ENCODE peak calls at places on chromosome 15, in nine cellular contexts. One of them, this sample, is unnamed.

GRCh38 chr15:40320409-40320808 is 3.1 kb upstream of the INAFM2 start:
- DNase-seq in stimulated activated CD8-positive, alpha-beta memory T cell treated with anti-CD3 and anti-CD28 coated beads, Interleukin-4, amount 100 ng/mL, for 24 hours: no peak
- DNase-seq in AG09319: no peak
- DNase-seq in mesothelial cell of epicardium: no peak
- DNase-seq in midbrain: no peak
- DNase-seq in astrocyte: no peak
- DNase-seq in activated naive CD4-positive, alpha-beta T cell treated with anti-CD3 and anti-CD28 coated beads, Interleukin-2, amount 50 U/mL, for 72 hours: no peak
- DNase-seq in SK-N-DZ: no peak
- DNase-seq in heart left ventricle: no peak
- DNase-seq in this sample: no peak

GRCh38 chr15:55240125-55240760 is 43.5 kb upstream of the RSL24D1 start:
- DNase-seq in midbrain: no peak
- DNase-seq in stimulated activated CD8-positive, alpha-beta memory T cell treated with anti-CD3 and anti-CD28 coated beads, Interleukin-4, amount 100 ng/mL, for 24 hours: no peak
- DNase-seq in AG09319: no peak
- DNase-seq in SK-N-DZ: no peak
- DNase-seq in astrocyte: no peak
- DNase-seq in mesothelial cell of epicardium: no peak
- DNase-seq in heart left ventricle: no peak
- DNase-seq in activated naive CD4-positive, alpha-beta T cell treated with anti-CD3 and anti-CD28 coated beads, Interleukin-2, amount 50 U/mL, for 72 hours: no peak
- DNase-seq in this sample: no peak

GRCh38 chr15:89206908-89207331 is 14.5 kb downstream of the RLBP1 start:
- DNase-seq in AG09319: peak
- DNase-seq in astrocyte: peak
- DNase-seq in heart left ventricle: peak
- DNase-seq in mesothelial cell of epicardium: peak
- DNase-seq in SK-N-DZ: peak
- DNase-seq in activated naive CD4-positive, alpha-beta T cell treated with anti-CD3 and anti-CD28 coated beads, Interleukin-2, amount 50 U/mL, for 72 hours: peak
- DNase-seq in midbrain: peak
- DNase-seq in stimulated activated CD8-positive, alpha-beta memory T cell treated with anti-CD3 and anti-CD28 coated beads, Interleukin-4, amount 100 ng/mL, for 24 hours: peak
- DNase-seq in this sample: peak

GRCh38 chr15:61383421-61383820 is 154.3 kb upstream of the RORA start:
- DNase-seq in mesothelial cell of epicardium: no peak
- DNase-seq in stimulated activated CD8-positive, alpha-beta memory T cell treated with anti-CD3 and anti-CD28 coated beads, Interleukin-4, amount 100 ng/mL, for 24 hours: no peak
- DNase-seq in heart left ventricle: no peak
- DNase-seq in astrocyte: peak
- DNase-seq in SK-N-DZ: no peak
- DNase-seq in AG09319: peak
- DNase-seq in midbrain: no peak
- DNase-seq in activated naive CD4-positive, alpha-beta T cell treated with anti-CD3 and anti-CD28 coated beads, Interleukin-2, amount 50 U/mL, for 72 hours: no peak
- DNase-seq in this sample: no peak

GRCh38 chr15:95227235-95227634 is 995.9 kb downstream of the MCTP2 start:
- DNase-seq in activated naive CD4-positive, alpha-beta T cell treated with anti-CD3 and anti-CD28 coated beads, Interleukin-2, amount 50 U/mL, for 72 hours: no peak
- DNase-seq in AG09319: no peak
- DNase-seq in stimulated activated CD8-positive, alpha-beta memory T cell treated with anti-CD3 and anti-CD28 coated beads, Interleukin-4, amount 100 ng/mL, for 24 hours: no peak
- DNase-seq in SK-N-DZ: no peak
- DNase-seq in astrocyte: no peak
- DNase-seq in heart left ventricle: no peak
- DNase-seq in mesothelial cell of epicardium: no peak
- DNase-seq in midbrain: no peak
- DNase-seq in this sample: no peak

GRCh38 chr15:91124155-91124554 is 24.1 kb downstream of the SV2B start:
- DNase-seq in SK-N-DZ: no peak
- DNase-seq in activated naive CD4-positive, alpha-beta T cell treated with anti-CD3 and anti-CD28 coated beads, Interleukin-2, amount 50 U/mL, for 72 hours: no peak
- DNase-seq in AG09319: no peak
- DNase-seq in heart left ventricle: no peak
- DNase-seq in mesothelial cell of epicardium: no peak
- DNase-seq in astrocyte: no peak
- DNase-seq in midbrain: no peak
- DNase-seq in stimulated activated CD8-positive, alpha-beta memory T cell treated with anti-CD3 and anti-CD28 coated beads, Interleukin-4, amount 100 ng/mL, for 24 hours: no peak
- DNase-seq in this sample: no peak

GRCh38 chr15:28023933-28024888 is 74.9 kb downstream of the OCA2 start:
- DNase-seq in astrocyte: no peak
- DNase-seq in stimulated activated CD8-positive, alpha-beta memory T cell treated with anti-CD3 and anti-CD28 coated beads, Interleukin-4, amount 100 ng/mL, for 24 hours: no peak
- DNase-seq in activated naive CD4-positive, alpha-beta T cell treated with anti-CD3 and anti-CD28 coated beads, Interleukin-2, amount 50 U/mL, for 72 hours: no peak
- DNase-seq in mesothelial cell of epicardium: no peak
- DNase-seq in heart left ventricle: no peak
- DNase-seq in midbrain: no peak
- DNase-seq in AG09319: no peak
- DNase-seq in SK-N-DZ: no peak
- DNase-seq in this sample: no peak

GRCh38 chr15:66878761-66879160 is 176.7 kb downstream of the SMAD6 start:
- DNase-seq in astrocyte: no peak
- DNase-seq in SK-N-DZ: no peak
- DNase-seq in heart left ventricle: no peak
- DNase-seq in midbrain: no peak
- DNase-seq in AG09319: no peak
- DNase-seq in activated naive CD4-positive, alpha-beta T cell treated with anti-CD3 and anti-CD28 coated beads, Interleukin-2, amount 50 U/mL, for 72 hours: no peak
- DNase-seq in mesothelial cell of epicardium: no peak
- DNase-seq in stimulated activated CD8-positive, alpha-beta memory T cell treated with anti-CD3 and anti-CD28 coated beads, Interleukin-4, amount 100 ng/mL, for 24 hours: no peak
- DNase-seq in this sample: no peak

GRCh38 chr15:75815811-75816719 is 27.2 kb upstream of the UBE2Q2 start:
- DNase-seq in mesothelial cell of epicardium: no peak
- DNase-seq in activated naive CD4-positive, alpha-beta T cell treated with anti-CD3 and anti-CD28 coated beads, Interleukin-2, amount 50 U/mL, for 72 hours: no peak
- DNase-seq in SK-N-DZ: peak
- DNase-seq in heart left ventricle: no peak
- DNase-seq in astrocyte: no peak
- DNase-seq in midbrain: no peak
- DNase-seq in AG09319: no peak
- DNase-seq in stimulated activated CD8-positive, alpha-beta memory T cell treated with anti-CD3 and anti-CD28 coated beads, Interleukin-4, amount 100 ng/mL, for 24 hours: no peak
- DNase-seq in this sample: no peak

GRCh38 chr15:51366911-51367310 is 25.5 kb downstream of the GLDN start:
- DNase-seq in heart left ventricle: no peak
- DNase-seq in mesothelial cell of epicardium: no peak
- DNase-seq in stimulated activated CD8-positive, alpha-beta memory T cell treated with anti-CD3 and anti-CD28 coated beads, Interleukin-4, amount 100 ng/mL, for 24 hours: no peak
- DNase-seq in midbrain: no peak
- DNase-seq in SK-N-DZ: no peak
- DNase-seq in AG09319: peak
- DNase-seq in astrocyte: peak
- DNase-seq in activated naive CD4-positive, alpha-beta T cell treated with anti-CD3 and anti-CD28 coated beads, Interleukin-2, amount 50 U/mL, for 72 hours: no peak
- DNase-seq in this sample: no peak

GRCh38 chr15:45666119-45666875 is 31.5 kb downstream of the SQOR start:
- DNase-seq in stimulated activated CD8-positive, alpha-beta memory T cell treated with anti-CD3 and anti-CD28 coated beads, Interleukin-4, amount 100 ng/mL, for 24 hours: no peak
- DNase-seq in AG09319: no peak
- DNase-seq in heart left ventricle: no peak
- DNase-seq in midbrain: no peak
- DNase-seq in SK-N-DZ: no peak
- DNase-seq in activated naive CD4-positive, alpha-beta T cell treated with anti-CD3 and anti-CD28 coated beads, Interleukin-2, amount 50 U/mL, for 72 hours: no peak
- DNase-seq in mesothelial cell of epicardium: no peak
- DNase-seq in astrocyte: no peak
- DNase-seq in this sample: no peak

GRCh38 chr15:65044724-65045481 is at the start of gene SLC51B:
- DNase-seq in stimulated activated CD8-positive, alpha-beta memory T cell treated with anti-CD3 and anti-CD28 coated beads, Interleukin-4, amount 100 ng/mL, for 24 hours: no peak
- DNase-seq in mesothelial cell of epicardium: no peak
- DNase-seq in SK-N-DZ: peak
- DNase-seq in AG09319: no peak
- DNase-seq in midbrain: no peak
- DNase-seq in activated naive CD4-positive, alpha-beta T cell treated with anti-CD3 and anti-CD28 coated beads, Interleukin-2, amount 50 U/mL, for 72 hours: no peak
- DNase-seq in heart left ventricle: peak
- DNase-seq in astrocyte: no peak
- DNase-seq in this sample: no peak

GRCh38 chr15:92009162-92009561 is 155.7 kb downstream of the SLCO3A1 start:
- DNase-seq in midbrain: no peak
- DNase-seq in stimulated activated CD8-positive, alpha-beta memory T cell treated with anti-CD3 and anti-CD28 coated beads, Interleukin-4, amount 100 ng/mL, for 24 hours: no peak
- DNase-seq in SK-N-DZ: no peak
- DNase-seq in activated naive CD4-positive, alpha-beta T cell treated with anti-CD3 and anti-CD28 coated beads, Interleukin-2, amount 50 U/mL, for 72 hours: no peak
- DNase-seq in astrocyte: no peak
- DNase-seq in heart left ventricle: no peak
- DNase-seq in mesothelial cell of epicardium: no peak
- DNase-seq in AG09319: no peak
- DNase-seq in this sample: no peak

GRCh38 chr15:57604502-57604901 is 12.8 kb downstream of the MYZAP start:
- DNase-seq in heart left ventricle: no peak
- DNase-seq in SK-N-DZ: no peak
- DNase-seq in midbrain: no peak
- DNase-seq in AG09319: no peak
- DNase-seq in stimulated activated CD8-positive, alpha-beta memory T cell treated with anti-CD3 and anti-CD28 coated beads, Interleukin-4, amount 100 ng/mL, for 24 hours: no peak
- DNase-seq in activated naive CD4-positive, alpha-beta T cell treated with anti-CD3 and anti-CD28 coated beads, Interleukin-2, amount 50 U/mL, for 72 hours: no peak
- DNase-seq in astrocyte: no peak
- DNase-seq in mesothelial cell of epicardium: no peak
- DNase-seq in this sample: no peak

GRCh38 chr15:57411945-57412768 is 35.9 kb downstream of the CGNL1 start:
- DNase-seq in heart left ventricle: peak
- DNase-seq in midbrain: no peak
- DNase-seq in mesothelial cell of epicardium: no peak
- DNase-seq in stimulated activated CD8-positive, alpha-beta memory T cell treated with anti-CD3 and anti-CD28 coated beads, Interleukin-4, amount 100 ng/mL, for 24 hours: no peak
- DNase-seq in astrocyte: no peak
- DNase-seq in SK-N-DZ: peak
- DNase-seq in AG09319: no peak
- DNase-seq in activated naive CD4-positive, alpha-beta T cell treated with anti-CD3 and anti-CD28 coated beads, Interleukin-2, amount 50 U/mL, for 72 hours: no peak
- DNase-seq in this sample: no peak

GRCh38 chr15:63979227-63979793 is 67.0 kb downstream of the DAPK2 start:
- DNase-seq in astrocyte: no peak
- DNase-seq in mesothelial cell of epicardium: no peak
- DNase-seq in activated naive CD4-positive, alpha-beta T cell treated with anti-CD3 and anti-CD28 coated beads, Interleukin-2, amount 50 U/mL, for 72 hours: no peak
- DNase-seq in SK-N-DZ: no peak
- DNase-seq in AG09319: no peak
- DNase-seq in midbrain: no peak
- DNase-seq in heart left ventricle: no peak
- DNase-seq in stimulated activated CD8-positive, alpha-beta memory T cell treated with anti-CD3 and anti-CD28 coated beads, Interleukin-4, amount 100 ng/mL, for 24 hours: no peak
- DNase-seq in this sample: no peak

GRCh38 chr15:29924750-29925149 is 102.5 kb upstream of the TJP1 start:
- DNase-seq in activated naive CD4-positive, alpha-beta T cell treated with anti-CD3 and anti-CD28 coated beads, Interleukin-2, amount 50 U/mL, for 72 hours: no peak
- DNase-seq in mesothelial cell of epicardium: no peak
- DNase-seq in heart left ventricle: peak
- DNase-seq in stimulated activated CD8-positive, alpha-beta memory T cell treated with anti-CD3 and anti-CD28 coated beads, Interleukin-4, amount 100 ng/mL, for 24 hours: no peak
- DNase-seq in midbrain: no peak
- DNase-seq in AG09319: no peak
- DNase-seq in astrocyte: peak
- DNase-seq in SK-N-DZ: no peak
- DNase-seq in this sample: no peak